ENCODE peak calls at places on chromosomes 5 and 9, in ten cellular contexts. G, E, W, O, U, J, D, V, R and H are unnamed samples.

GRCh38 chr9:129609486-129610192 is 11.3 kb downstream of the C9orf50 start:
- DNase-seq in G (peak), E (peak), W (no peak), O (no peak), U (peak), J (no peak), D (no peak), V (no peak), R (no peak), H (no peak)

GRCh38 chr5:176747670-176748072 is 62.7 kb upstream of the UNC5A start:
- DNase-seq in G (no peak), E (no peak), W (no peak), O (no peak), U (no peak), J (no peak), D (no peak), V (no peak), R (no peak), H (peak)

GRCh38 chr5:610011-610743 is 2.0 kb upstream of the CEP72 start:
- DNase-seq in G (no peak), E (no peak), W (no peak), O (no peak), U (no peak), J (no peak), D (no peak), V (no peak), R (no peak), H (no peak)

GRCh38 chr5:87120518-87121314 is 147.0 kb upstream of the RASA1 start:
- DNase-seq in G (no peak), E (no peak), W (no peak), O (no peak), U (no peak), J (no peak), D (no peak), V (no peak), R (no peak), H (no peak)

GRCh38 chr5:10892135-10892910 is 131.3 kb upstream of the DAP start:
- DNase-seq in G (no peak), E (no peak), W (no peak), O (no peak), U (no peak), J (no peak), D (no peak), V (no peak), R (no peak), H (no peak)

GRCh38 chr9:98081477-98082219 is 25.1 kb downstream of the NANS start:
- DNase-seq in G (no peak), E (no peak), W (no peak), O (no peak), U (no peak), J (no peak), D (no peak), V (no peak), R (no peak), H (no peak)

GRCh38 chr9:84493284-84493947 is 152.9 kb upstream of the SLC28A3 start:
- DNase-seq in G (no peak), E (peak), W (no peak), O (no peak), U (no peak), J (no peak), D (no peak), V (peak), R (peak), H (no peak)

GRCh38 chr9:15722888-15723287 is 170.0 kb downstream of the CCDC171 start:
- DNase-seq in G (no peak), E (peak), W (peak), O (no peak), U (no peak), J (no peak), D (peak), V (no peak), R (no peak), H (no peak)

GRCh38 chr5:141604318-141604717 is 14.5 kb downstream of the DIAPH1 start:
- DNase-seq in G (peak), E (no peak), W (peak), O (no peak), U (no peak), J (no peak), D (no peak), V (no peak), R (no peak), H (peak)